ENCODE peak calls at places on chromosome 13, in four cellular contexts. V, E, N and U are unnamed samples.
A peak's percentile ranks its signal among the peaks of the same experiment; 100 is the strongest.

GRCh38 chr13:42594577-42595571 is 20.9 kb downstream of the TNFSF11 start:
- DNase-seq in V (peak; percentile 58), E (peak; percentile 83), N (peak; percentile 27), U (peak; percentile 97)

GRCh38 chr13:82356667-82357066 is 1525.6 kb downstream of the SLITRK1 start:
- DNase-seq in V (no peak), E (peak; percentile 4), N (no peak), U (peak; percentile 45)

GRCh38 chr13:98221234-98221633 is 44.2 kb upstream of the RNF113B start:
- DNase-seq in V (no peak), E (no peak), N (no peak), U (no peak)

GRCh38 chr13:50729177-50729576 is 114.3 kb downstream of the DLEU7 start:
- DNase-seq in V (no peak), E (no peak), N (no peak), U (no peak)

GRCh38 chr13:73090116-73090811 is 31.5 kb downstream of the KLF5 start:
- DNase-seq in V (no peak), E (no peak), N (peak; percentile 95), U (peak; percentile 46)

GRCh38 chr13:46575321-46575721 is 22.4 kb downstream of the LRCH1 start:
- DNase-seq in V (no peak), E (no peak), N (peak; percentile 64), U (peak; percentile 4)

GRCh38 chr13:60696602-60697001 is 299.6 kb downstream of the TDRD3 start:
- DNase-seq in V (no peak), E (no peak), N (no peak), U (no peak)

GRCh38 chr13:112057736-112058518 is 9.0 kb upstream of the SOX1 start:
- DNase-seq in V (no peak), E (peak; percentile 74), N (no peak), U (no peak)

GRCh38 chr13:25912961-25913360 is 138.9 kb downstream of the SHISA2 start:
- DNase-seq in V (no peak), E (no peak), N (no peak), U (no peak)

GRCh38 chr13:45142440-45143345 is 22.4 kb downstream of the GTF2F2 start:
- DNase-seq in V (no peak), E (peak; percentile 5), N (peak; percentile 34), U (no peak)

GRCh38 chr13:40673414-40673813 is 7.0 kb upstream of the FOXO1 start:
- DNase-seq in V (no peak), E (no peak), N (no peak), U (no peak)

GRCh38 chr13:46211116-46211515 is 612 bp upstream of the LRRC63 start:
- DNase-seq in V (no peak), E (no peak), N (peak; percentile 3), U (peak; percentile 1)

GRCh38 chr13:32911506-32911905 is 104.7 kb upstream of the KL start:
- DNase-seq in V (no peak), E (peak; percentile 54), N (no peak), U (peak; percentile 59)

DNA sequence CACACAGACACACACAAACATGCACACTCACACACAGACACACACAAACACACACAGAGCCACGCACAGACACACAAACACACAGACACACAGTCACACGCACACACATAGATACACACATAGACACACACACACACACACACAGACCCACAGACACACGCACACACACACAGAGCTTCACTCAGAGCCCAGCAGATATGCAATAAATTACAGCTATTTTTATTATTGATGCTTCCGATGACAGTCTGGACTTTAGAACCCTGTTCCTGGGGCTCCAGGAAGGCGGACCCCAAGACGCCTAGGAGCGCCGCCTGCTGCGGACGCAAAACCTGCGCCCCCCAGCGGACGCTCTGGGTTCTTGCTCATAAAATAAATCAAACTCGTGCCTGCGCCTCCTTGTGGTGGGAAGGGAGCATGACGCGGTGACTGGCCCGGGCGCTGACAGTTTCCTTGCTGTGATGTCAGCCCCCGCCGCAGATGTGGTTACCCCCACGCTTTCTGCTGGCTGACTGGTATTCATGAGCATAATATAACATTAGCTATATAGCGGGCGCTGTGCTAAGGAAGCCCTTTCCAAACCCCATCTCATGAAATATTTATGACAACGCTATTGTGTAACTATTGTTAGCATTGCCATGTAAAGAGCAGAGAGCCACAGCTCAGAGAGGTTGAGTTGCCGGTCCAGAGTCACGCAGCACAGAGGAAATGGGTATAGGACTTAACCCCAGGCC is 64.4 kb upstream of the TM9SF2 start:
- DNase-seq in V (peak; percentile 78), E (peak; percentile 91), N (peak; percentile 76), U (peak; percentile 94)
- H3K4me3 ChIP-seq in V (no peak overlapping the region), E (no peak overlapping the region), N (no peak overlapping the region), U (peak overlapping the region; percentile 59)

GRCh38 chr13:19345916-19346422 is 164.3 kb upstream of the TUBA3C start:
- DNase-seq in V (no peak), E (no peak), N (no peak), U (no peak)

GRCh38 chr13:19345158-19345557 is 163.5 kb upstream of the TUBA3C start:
- DNase-seq in V (no peak), E (no peak), N (no peak), U (no peak)
- H3K9me3 ChIP-seq in V (no peaks in the 10 kb centered on the region), E (peaks cover 3% of the 10 kb centered on the region), N (no peaks in the 10 kb centered on the region), U (no peaks in the 10 kb centered on the region)

GRCh38 chr13:59301166-59301551 is 862.6 kb downstream of the DIAPH3 start:
- DNase-seq in V (no peak), E (no peak), N (no peak), U (no peak)
- H3K4me1 ChIP-seq in V (no peaks in the 10 kb centered on the region), E (no peaks in the 10 kb centered on the region), N (no peaks in the 10 kb centered on the region), U (no peaks in the 10 kb centered on the region)

GRCh38 chr13:110505594-110505993 is 55.9 kb downstream of the RAB20 start:
- DNase-seq in V (no peak), E (no peak), N (no peak), U (no peak)

GRCh38 chr13:110509478-110509926 is 52.0 kb downstream of the RAB20 start:
- DNase-seq in V (no peak), E (no peak), N (no peak), U (peak; percentile 8)

GRCh38 chr13:110506396-110506795 is 55.1 kb downstream of the RAB20 start:
- DNase-seq in V (no peak), E (no peak), N (no peak), U (no peak)

GRCh38 chr13:110506859-110507566 is 54.5 kb downstream of the RAB20 start:
- DNase-seq in V (no peak), E (no peak), N (peak; percentile 23), U (no peak)

GRCh38 chr13:110507678-110508381 is 53.7 kb downstream of the RAB20 start:
- DNase-seq in V (no peak), E (no peak), N (no peak), U (no peak)
- H3K4me3 ChIP-seq in V (no peak overlapping the region), E (no peak overlapping the region), N (no peak overlapping the region), U (peak overlapping the region; percentile 40)

DNA sequence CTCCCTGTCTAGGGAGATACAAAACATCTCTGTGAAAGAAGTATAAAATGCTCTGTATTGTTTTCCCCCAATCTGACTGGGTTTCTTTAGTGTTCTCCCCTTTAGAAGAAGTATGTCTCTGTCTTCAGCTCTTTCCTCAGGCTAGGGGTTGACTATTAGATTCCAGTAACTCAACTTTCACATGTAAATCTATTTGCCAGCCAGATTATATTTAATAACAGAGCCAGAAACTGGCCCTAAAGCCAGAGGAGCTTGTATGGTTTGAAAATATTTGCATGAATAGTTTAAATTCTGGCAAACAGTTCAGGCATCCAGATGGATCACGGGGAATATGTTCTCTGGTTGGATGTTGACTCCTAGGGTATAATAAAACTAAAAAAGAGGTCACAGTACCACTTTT is 22.3 kb upstream of the CYSLTR2 start:
- DNase-seq in V (no peak), E (no peak), N (peak; percentile 51), U (peak; percentile 8)
- H3K9me3 ChIP-seq in V (no peaks in the 10 kb centered on the region), E (no peaks in the 10 kb centered on the region), N (no peaks in the 10 kb centered on the region), U (peaks cover 13% of the 10 kb centered on the region)

GRCh38 chr13:108270442-108270841 is 924 bp downstream of the TNFSF13B start:
- DNase-seq in V (no peak), E (no peak), N (no peak), U (no peak)
- H3K4me1 ChIP-seq in V (no peaks in the 10 kb centered on the region), E (no peaks in the 10 kb centered on the region), N (peaks cover 2% of the 10 kb centered on the region), U (peaks cover 36% of the 10 kb centered on the region)

GRCh38 chr13:113151745-113152707 is 6.4 kb upstream of the PROZ start:
- DNase-seq in V (no peak), E (no peak), N (peak; percentile 69), U (peak; percentile 43)
- H3K4me3 ChIP-seq in V (no peak overlapping the region), E (peak overlapping the region; percentile 43), N (no peak overlapping the region), U (peak overlapping the region; percentile 78)

DNA sequence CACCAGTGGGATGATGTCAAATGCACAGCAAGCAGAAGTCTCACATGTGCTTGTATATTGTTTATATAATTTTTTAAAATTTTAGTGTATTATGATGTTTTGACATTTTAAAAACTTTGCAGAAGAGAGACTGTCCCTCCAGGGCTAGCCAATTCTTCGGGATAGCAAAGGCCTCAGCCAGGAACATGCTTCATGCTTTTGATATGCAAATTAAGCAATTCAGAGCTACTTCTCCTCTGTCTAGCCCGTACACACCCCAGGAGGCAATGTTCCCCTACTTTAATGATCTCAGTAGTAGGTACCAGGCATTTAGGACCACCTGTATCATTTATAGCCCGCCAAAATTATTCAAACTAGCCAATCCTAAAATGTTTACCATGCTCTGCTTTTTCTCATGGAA is 1116.2 kb downstream of the OLFM4 start:
- DNase-seq in V (no peak), E (peak; percentile 22), N (no peak), U (no peak)
- H3K9me3 ChIP-seq in V (no peaks in the 10 kb centered on the region), E (no peaks in the 10 kb centered on the region), N (no peaks in the 10 kb centered on the region), U (peaks cover 7% of the 10 kb centered on the region)

DNA sequence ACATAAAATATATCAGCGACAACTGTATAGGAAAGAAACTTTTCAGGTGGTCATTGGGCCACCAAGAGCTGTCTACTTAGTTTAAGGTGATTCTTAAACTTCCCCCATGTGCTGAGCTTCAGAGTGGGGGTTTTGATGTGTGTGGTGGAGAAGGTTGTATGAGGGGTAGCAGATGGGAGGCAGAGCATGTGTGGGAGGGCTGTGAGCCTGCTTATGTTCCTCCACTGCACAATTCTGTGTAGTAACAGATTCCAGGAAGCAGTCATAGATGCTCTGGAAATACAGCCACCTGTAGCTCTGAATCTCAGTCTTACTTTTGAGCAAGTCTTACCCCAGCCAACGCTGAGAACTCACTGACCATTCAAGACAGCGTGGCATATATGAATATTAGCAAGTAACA is 95.3 kb upstream of the SPATA13 start:
- DNase-seq in V (no peak), E (no peak), N (no peak), U (no peak)
- H3K4me1 ChIP-seq in V (no peaks in the 10 kb centered on the region), E (peaks cover 12% of the 10 kb centered on the region), N (no peaks in the 10 kb centered on the region), U (no peaks in the 10 kb centered on the region)